ENCODE peak calls at places on chromosomes 6 and 20, in six cellular contexts. One of them, this sample, is unnamed.

GRCh38 chr6:45483501-45483900 is 105.8 kb upstream of the SUPT3H start:
- DNase-seq in HL-60: no peak
- DNase-seq in HCT116: no peak
- DNase-seq in Panc1: no peak
- DNase-seq in HepG2: no peak
- DNase-seq in SK-N-SH: no peak
- DNase-seq in this sample: no peak

GRCh38 chr6:166008441-166009369 is 158.9 kb downstream of the TBXT start:
- DNase-seq in HL-60: no peak
- DNase-seq in HepG2: no peak
- DNase-seq in HCT116: no peak
- DNase-seq in Panc1: no peak
- DNase-seq in SK-N-SH: peak; percentile 75
- DNase-seq in this sample: peak; percentile 56

GRCh38 chr20:17700637-17701036 is 871 bp downstream of the BANF2 start:
- DNase-seq in HL-60: no peak
- DNase-seq in Panc1: no peak
- DNase-seq in SK-N-SH: no peak
- DNase-seq in HCT116: no peak
- DNase-seq in HepG2: no peak
- DNase-seq in this sample: no peak

GRCh38 chr6:95581073-95581472 is 3.7 kb downstream of the MANEA start:
- DNase-seq in HL-60: no peak
- DNase-seq in Panc1: no peak
- DNase-seq in HepG2: no peak
- DNase-seq in HCT116: no peak
- DNase-seq in SK-N-SH: peak; percentile 8
- DNase-seq in this sample: no peak

GRCh38 chr6:100574836-100575235 is 110.1 kb upstream of the SIM1 start:
- DNase-seq in HL-60: no peak
- DNase-seq in Panc1: no peak
- DNase-seq in HepG2: no peak
- DNase-seq in SK-N-SH: no peak
- DNase-seq in HCT116: no peak
- DNase-seq in this sample: no peak

GRCh38 chr20:31739550-31739863 is 417 bp downstream of the TPX2 start:
- DNase-seq in HCT116: no peak
- DNase-seq in Panc1: no peak
- DNase-seq in SK-N-SH: no peak
- DNase-seq in HepG2: no peak
- DNase-seq in HL-60: no peak
- DNase-seq in this sample: no peak

GRCh38 chr20:18717062-18717461 is 96.5 kb upstream of the SCP2D1 start:
- DNase-seq in HL-60: no peak
- DNase-seq in HCT116: no peak
- DNase-seq in Panc1: no peak
- DNase-seq in HepG2: no peak
- DNase-seq in SK-N-SH: no peak
- DNase-seq in this sample: no peak

GRCh38 chr20:53354314-53354713 is 239.3 kb downstream of the ZNF217 start:
- DNase-seq in HL-60: no peak
- DNase-seq in Panc1: no peak
- DNase-seq in HepG2: no peak
- DNase-seq in HCT116: no peak
- DNase-seq in SK-N-SH: no peak
- DNase-seq in this sample: no peak

GRCh38 chr20:50731930-50732690 is 730 bp downstream of the PARD6B start:
- DNase-seq in HCT116: no peak
- DNase-seq in HepG2: peak; percentile 60
- DNase-seq in Panc1: no peak
- DNase-seq in HL-60: no peak
- DNase-seq in SK-N-SH: no peak
- DNase-seq in this sample: peak; percentile 61

GRCh38 chr6:164124986-164125385 is 710.5 kb downstream of the QKI start:
- DNase-seq in Panc1: no peak
- DNase-seq in HL-60: no peak
- DNase-seq in SK-N-SH: no peak
- DNase-seq in HepG2: no peak
- DNase-seq in HCT116: no peak
- DNase-seq in this sample: no peak

GRCh38 chr6:52116605-52116948 is 29.2 kb upstream of the PKHD1 start:
- DNase-seq in SK-N-SH: no peak
- DNase-seq in HepG2: no peak
- DNase-seq in HCT116: no peak
- DNase-seq in Panc1: no peak
- DNase-seq in HL-60: no peak
- DNase-seq in this sample: no peak

GRCh38 chr20:301886-302848 is 4.8 kb downstream of the ZCCHC3 start:
- DNase-seq in HCT116: no peak
- DNase-seq in SK-N-SH: no peak
- DNase-seq in HepG2: no peak
- DNase-seq in Panc1: no peak
- DNase-seq in HL-60: no peak
- DNase-seq in this sample: peak; percentile 50

GRCh38 chr6:166485651-166486535 is 100.6 kb downstream of the RAMACL start:
- DNase-seq in HCT116: no peak
- DNase-seq in Panc1: no peak
- DNase-seq in SK-N-SH: no peak
- DNase-seq in HL-60: no peak
- DNase-seq in HepG2: no peak
- DNase-seq in this sample: peak; percentile 18

GRCh38 chr6:64985726-64986125 is 721.3 kb downstream of the EYS start:
- DNase-seq in HL-60: no peak
- DNase-seq in SK-N-SH: no peak
- DNase-seq in HepG2: no peak
- DNase-seq in Panc1: no peak
- DNase-seq in HCT116: no peak
- DNase-seq in this sample: no peak

GRCh38 chr20:31607640-31608255 is 2.7 kb downstream of the ID1 start:
- DNase-seq in Panc1: no peak
- DNase-seq in HCT116: peak; percentile 43
- DNase-seq in HL-60: no peak
- DNase-seq in HepG2: peak; percentile 62
- DNase-seq in SK-N-SH: no peak
- DNase-seq in this sample: no peak

GRCh38 chr6:163711615-163712568 is 297.4 kb downstream of the QKI start:
- DNase-seq in HepG2: peak; percentile 11
- DNase-seq in SK-N-SH: peak; percentile 81
- DNase-seq in HCT116: no peak
- DNase-seq in HL-60: peak; percentile 81
- DNase-seq in Panc1: no peak
- DNase-seq in this sample: peak; percentile 36

GRCh38 chr20:5947276-5947675 is 3.1 kb downstream of the TRMT6 start:
- DNase-seq in Panc1: no peak
- DNase-seq in HCT116: no peak
- DNase-seq in SK-N-SH: no peak
- DNase-seq in HepG2: no peak
- DNase-seq in HL-60: peak; percentile 39
- DNase-seq in this sample: no peak

GRCh38 chr6:95489185-95489863 is 88.0 kb upstream of the MANEA start:
- DNase-seq in Panc1: no peak
- DNase-seq in SK-N-SH: no peak
- DNase-seq in HL-60: no peak
- DNase-seq in HCT116: no peak
- DNase-seq in HepG2: no peak
- DNase-seq in this sample: no peak

GRCh38 chr6:125956506-125957390 is at the start of gene HINT3:
- DNase-seq in Panc1: peak; percentile 92
- DNase-seq in HL-60: peak; percentile 96
- DNase-seq in HepG2: peak; percentile 94
- DNase-seq in SK-N-SH: peak; percentile 92
- DNase-seq in HCT116: peak; percentile 98
- DNase-seq in this sample: peak; percentile 99

GRCh38 chr6:117906905-117907599 is at the start of gene SLC35F1:
- DNase-seq in HepG2: peak; percentile 5
- DNase-seq in HL-60: no peak
- DNase-seq in HCT116: no peak
- DNase-seq in Panc1: no peak
- DNase-seq in SK-N-SH: peak; percentile 80
- DNase-seq in this sample: peak; percentile 88

GRCh38 chr6:163496205-163496604 is 81.7 kb downstream of the QKI start:
- DNase-seq in SK-N-SH: no peak
- DNase-seq in HepG2: no peak
- DNase-seq in HL-60: no peak
- DNase-seq in Panc1: no peak
- DNase-seq in HCT116: no peak
- DNase-seq in this sample: no peak

GRCh38 chr20:23971320-23971719 is 17.3 kb downstream of the GGTLC1 start:
- DNase-seq in HCT116: no peak
- DNase-seq in HL-60: no peak
- DNase-seq in HepG2: no peak
- DNase-seq in SK-N-SH: no peak
- DNase-seq in Panc1: no peak
- DNase-seq in this sample: no peak

GRCh38 chr6:28982476-28983266 is 22.4 kb downstream of the ZNF311 start:
- DNase-seq in HCT116: no peak
- DNase-seq in HL-60: no peak
- DNase-seq in SK-N-SH: peak; percentile 37
- DNase-seq in Panc1: no peak
- DNase-seq in HepG2: peak; percentile 87
- DNase-seq in this sample: peak; percentile 64

GRCh38 chr6:30006170-30007131 is 54.6 kb upstream of the POLR1H start:
- DNase-seq in HepG2: no peak
- DNase-seq in HCT116: no peak
- DNase-seq in Panc1: no peak
- DNase-seq in HL-60: no peak
- DNase-seq in SK-N-SH: peak; percentile 19
- DNase-seq in this sample: peak; percentile 53

GRCh38 chr6:34237722-34238506 is 1.2 kb downstream of the HMGA1 start:
- DNase-seq in HL-60: peak; percentile 81
- DNase-seq in HepG2: peak; percentile 59
- DNase-seq in HCT116: no peak
- DNase-seq in Panc1: no peak
- DNase-seq in SK-N-SH: peak; percentile 91
- DNase-seq in this sample: peak; percentile 71

GRCh38 chr6:4460595-4461475 is 315.4 kb upstream of the CDYL start:
- DNase-seq in HCT116: no peak
- DNase-seq in SK-N-SH: no peak
- DNase-seq in HL-60: no peak
- DNase-seq in Panc1: no peak
- DNase-seq in HepG2: no peak
- DNase-seq in this sample: no peak

GRCh38 chr6:166558156-166559025 is 28.1 kb downstream of the RAMACL start:
- DNase-seq in HL-60: no peak
- DNase-seq in SK-N-SH: no peak
- DNase-seq in Panc1: no peak
- DNase-seq in HCT116: no peak
- DNase-seq in HepG2: no peak
- DNase-seq in this sample: no peak

GRCh38 chr6:116680880-116681672 is at the start of gene KPNA5:
- DNase-seq in HL-60: peak; percentile 73
- DNase-seq in SK-N-SH: peak; percentile 93
- DNase-seq in HepG2: peak; percentile 92
- DNase-seq in Panc1: peak; percentile 67
- DNase-seq in HCT116: peak; percentile 68
- DNase-seq in this sample: peak; percentile 95
- TF ChIP-seq POLR2AphosphoS5 in HL-60: peak; percentile 96
- TF ChIP-seq POLR2AphosphoS5 in SK-N-SH: peak; percentile 99
- TF ChIP-seq POLR2AphosphoS5 in HepG2: peak; percentile 99
- TF ChIP-seq POLR2AphosphoS5 in Panc1: peak; percentile 99
- TF ChIP-seq POLR2AphosphoS5 in HCT116: peak; percentile 99
- TF ChIP-seq POLR2AphosphoS5 in this sample: peak; percentile 99

GRCh38 chr20:45816951-45817651 is 4.7 kb downstream of the UBE2C start:
- DNase-seq in HCT116: no peak
- DNase-seq in Panc1: no peak
- DNase-seq in HL-60: no peak
- DNase-seq in HepG2: no peak
- DNase-seq in SK-N-SH: no peak
- DNase-seq in this sample: no peak

GRCh38 chr20:45813006-45813340 is 529 bp downstream of the UBE2C start:
- DNase-seq in SK-N-SH: no peak
- DNase-seq in HL-60: no peak
- DNase-seq in Panc1: no peak
- DNase-seq in HepG2: no peak
- DNase-seq in HCT116: no peak
- DNase-seq in this sample: no peak

GRCh38 chr20:45813489-45813888 is 1.0 kb downstream of the UBE2C start:
- DNase-seq in SK-N-SH: no peak
- DNase-seq in HepG2: no peak
- DNase-seq in HL-60: no peak
- DNase-seq in Panc1: no peak
- DNase-seq in HCT116: no peak
- DNase-seq in this sample: no peak

GRCh38 chr20:45812157-45813005 is at the start of gene UBE2C:
- DNase-seq in HL-60: peak; percentile 96
- DNase-seq in SK-N-SH: peak; percentile 98
- DNase-seq in HepG2: peak; percentile 94
- DNase-seq in Panc1: peak; percentile 100
- DNase-seq in HCT116: peak; percentile 100
- DNase-seq in this sample: peak; percentile 100

GRCh38 chr20:45814314-45814713 is 1.9 kb downstream of the UBE2C start:
- DNase-seq in HepG2: no peak
- DNase-seq in HCT116: no peak
- DNase-seq in SK-N-SH: no peak
- DNase-seq in Panc1: no peak
- DNase-seq in HL-60: no peak
- DNase-seq in this sample: no peak
- H3K4me3 ChIP-seq in HepG2: no peak overlapping the region
- H3K4me3 ChIP-seq in HCT116: no peak overlapping the region
- H3K4me3 ChIP-seq in SK-N-SH: no peak overlapping the region
- H3K4me3 ChIP-seq in Panc1: peak overlapping the region; percentile 61
- H3K4me3 ChIP-seq in HL-60: no peak overlapping the region
- H3K4me3 ChIP-seq in this sample: no peak overlapping the region

DNA sequence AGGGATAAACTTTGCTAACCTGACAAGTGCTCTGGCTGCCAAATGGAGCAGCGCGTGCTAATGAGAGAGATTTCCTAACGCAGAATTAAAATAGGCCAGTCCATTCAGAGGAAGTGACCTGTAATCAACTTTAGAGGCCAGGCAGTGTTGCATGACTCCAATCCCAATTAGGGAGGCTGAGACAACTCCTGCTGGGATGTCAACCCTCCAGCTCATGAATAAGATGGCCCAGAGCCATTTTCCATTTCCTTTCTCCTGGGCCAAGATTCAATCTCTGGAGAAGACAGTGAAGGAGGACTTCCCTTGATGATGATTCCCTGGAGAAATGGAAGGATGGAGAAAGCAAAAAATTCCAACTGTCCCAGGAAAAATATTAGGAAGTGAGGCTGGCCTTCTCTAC is 241.5 kb upstream of the RNF24 start:
- DNase-seq in Panc1: no peak
- DNase-seq in HL-60: no peak
- DNase-seq in HCT116: no peak
- DNase-seq in SK-N-SH: no peak
- DNase-seq in HepG2: no peak
- DNase-seq in this sample: no peak
- TF ChIP-seq REST in Panc1: no peak
- TF ChIP-seq REST in HL-60: no peak
- TF ChIP-seq REST in HCT116: no peak
- TF ChIP-seq REST in SK-N-SH: no peak
- TF ChIP-seq REST in HepG2: no peak
- TF ChIP-seq REST in this sample: no peak

DNA sequence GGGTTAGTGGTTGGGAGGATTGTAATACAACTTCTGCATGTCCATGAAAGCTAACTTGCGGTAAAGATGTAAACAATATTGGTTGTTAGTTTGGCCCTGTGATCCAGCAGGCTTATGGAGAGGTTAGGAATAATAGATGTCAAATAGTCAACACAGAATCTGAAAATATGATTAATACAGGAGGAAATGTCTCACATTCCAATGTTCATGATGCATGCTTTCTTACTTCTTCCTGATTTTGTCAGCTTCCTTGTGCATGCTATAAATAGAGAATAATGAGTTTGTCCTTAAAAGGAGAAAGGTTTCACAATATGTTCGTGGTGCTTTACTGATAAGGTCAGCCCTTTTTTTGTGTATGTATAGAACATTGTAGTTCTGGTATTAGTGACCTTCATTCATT is 136.7 kb downstream of the MMUT start:
- DNase-seq in HCT116: no peak
- DNase-seq in HepG2: no peak
- DNase-seq in Panc1: peak; percentile 48
- DNase-seq in HL-60: no peak
- DNase-seq in SK-N-SH: no peak
- DNase-seq in this sample: no peak
- TF ChIP-seq POLR2AphosphoS5 in HCT116: no peak
- TF ChIP-seq POLR2AphosphoS5 in HepG2: no peak
- TF ChIP-seq POLR2AphosphoS5 in Panc1: no peak
- TF ChIP-seq POLR2AphosphoS5 in HL-60: no peak
- TF ChIP-seq POLR2AphosphoS5 in SK-N-SH: no peak
- TF ChIP-seq POLR2AphosphoS5 in this sample: no peak

This sample was measured in GM23338.